ENCODE peak calls at places on chromosome 1, in nine cellular contexts. S is WTC11; F is T-helper 9 cell; X is colonic mucosa; T is stimulated activated CD4-positive, alpha-beta T cell treated with anti-CD3 and anti-CD28 coated beads, Interleukin-1b, Interleukin-23, amount 100 ng/mL, for 48 hours; K is bronchial epithelial cell; Y is iris pigment epithelial cell; P is T1000; E is substantia nigra. U is an unnamed sample.

GRCh38 chr1:209072481-209072880 is 511.0 kb upstream of the CAMK1G start:
- DNase-seq in S (no peak), F (no peak), X (no peak), T (no peak), K (no peak), Y (peak), P (no peak), E (no peak), U (no peak)

GRCh38 chr1:86169625-86170024 is 13.1 kb upstream of the COL24A1 start:
- DNase-seq in S (no peak), F (no peak), X (no peak), T (no peak), K (no peak), Y (peak), P (no peak), E (no peak), U (no peak)

GRCh38 chr1:229171934-229172333 is 99.0 kb upstream of the RAB4A start:
- DNase-seq in S (no peak), F (no peak), X (peak), T (no peak), K (no peak), Y (no peak), P (no peak), E (no peak), U (no peak)

GRCh38 chr1:27026621-27027574 is 14.2 kb upstream of the TENT5B start:
- DNase-seq in S (peak), F (no peak), X (peak), T (no peak), K (peak), Y (peak), P (no peak), E (no peak), U (peak)

GRCh38 chr1:246037832-246038231 is 469.2 kb downstream of the SMYD3 start:
- DNase-seq in S (no peak), F (no peak), X (no peak), T (no peak), K (no peak), Y (no peak), P (no peak), E (no peak), U (no peak)

GRCh38 chr1:33852711-33853110 is 11.2 kb upstream of the HMGB4 start:
- DNase-seq in S (no peak), F (no peak), X (no peak), T (no peak), K (no peak), Y (no peak), P (no peak), E (no peak), U (no peak)

GRCh38 chr1:6026095-6026809 is 19.4 kb upstream of the KCNAB2 start:
- DNase-seq in S (peak), F (peak), X (peak), T (peak), K (peak), Y (peak), P (no peak), E (no peak), U (no peak)

GRCh38 chr1:204583909-204584632 is 67.9 kb downstream of the MDM4 start:
- DNase-seq in S (no peak), F (no peak), X (no peak), T (no peak), K (no peak), Y (no peak), P (no peak), E (no peak), U (no peak)

GRCh38 chr1:172431721-172432192 is 11.3 kb downstream of the C1orf105 start:
- DNase-seq in S (peak), F (no peak), X (peak), T (no peak), K (peak), Y (no peak), P (no peak), E (no peak), U (no peak)

GRCh38 chr1:92748138-92748537 is 36.8 kb downstream of the EVI5 start:
- DNase-seq in S (no peak), F (no peak), X (no peak), T (no peak), K (no peak), Y (no peak), P (no peak), E (no peak), U (no peak)

GRCh38 chr1:5649795-5650194 is 342.4 kb downstream of the NPHP4 start:
- DNase-seq in S (no peak), F (no peak), X (no peak), T (no peak), K (no peak), Y (no peak), P (no peak), E (no peak), U (no peak)

GRCh38 chr1:47491341-47491753 is 53.5 kb downstream of the FOXD2 start:
- DNase-seq in S (no peak), F (no peak), X (no peak), T (no peak), K (no peak), Y (no peak), P (no peak), E (no peak), U (no peak)

GRCh38 chr1:225259542-225259941 is 168.3 kb downstream of the LBR start:
- DNase-seq in S (no peak), F (no peak), X (no peak), T (no peak), K (no peak), Y (no peak), P (no peak), E (no peak), U (no peak)

GRCh38 chr1:181159451-181160151 is 71.1 kb downstream of the IER5 start:
- DNase-seq in S (no peak), F (peak), X (peak), T (peak), K (peak), Y (peak), P (no peak), E (no peak), U (peak)

U was measured in H54.